ENCODE peak calls at places on chromosomes 1 and 21, in six cellular contexts. T is H4; P is right atrium auricular region; G is activated CD4-positive, alpha-beta T cell treated with anti-CD3 and anti-CD28 coated beads, Interleukin-2, amount 50 U/mL, for 48 hours; N is iPS DF 19.7; H is HFFc6. Y is an unnamed sample.

GRCh38 chr1:229508823-229509337 is 739 bp upstream of the NUP133 start:
- DNase-seq in T (no peak), P (no peak), G (no peak), N (no peak), H (no peak), Y (no peak)

GRCh38 chr1:18592368-18592767 is 38.3 kb upstream of the PAX7 start:
- DNase-seq in T (no peak), P (no peak), G (no peak), N (no peak), H (no peak), Y (no peak)

GRCh38 chr1:234315091-234315541 is 58.1 kb upstream of the COA6 start:
- DNase-seq in T (peak), P (no peak), G (peak), N (no peak), H (peak), Y (no peak)

GRCh38 chr1:16202281-16203210 is 9.9 kb downstream of the ARHGEF19 start:
- DNase-seq in T (no peak), P (no peak), G (no peak), N (no peak), H (no peak), Y (no peak)

GRCh38 chr1:198030682-198031081 is 113.5 kb downstream of the LHX9 start:
- DNase-seq in T (peak), P (no peak), G (no peak), N (no peak), H (no peak), Y (no peak)

GRCh38 chr1:978835-979743 is 2.8 kb downstream of the PERM1 start:
- DNase-seq in T (no peak), P (no peak), G (no peak), N (no peak), H (no peak), Y (no peak)

GRCh38 chr1:230079211-230079590 is 12.2 kb downstream of the GALNT2 start:
- DNase-seq in T (no peak), P (no peak), G (no peak), N (no peak), H (no peak), Y (no peak)

GRCh38 chr1:6460349-6461236 is 5.4 kb downstream of the TNFRSF25 start:
- DNase-seq in T (no peak), P (no peak), G (peak), N (no peak), H (no peak), Y (no peak)

GRCh38 chr1:214332950-214333798 is 52.2 kb downstream of the SMYD2 start:
- DNase-seq in T (peak), P (peak), G (peak), N (no peak), H (peak), Y (peak)

GRCh38 chr1:109198745-109199144 is 15.0 kb upstream of the SARS1 start:
- DNase-seq in T (no peak), P (no peak), G (no peak), N (no peak), H (peak), Y (no peak)

GRCh38 chr1:56566994-56567393 is 12.4 kb downstream of the PLPP3 start:
- DNase-seq in T (no peak), P (no peak), G (no peak), N (no peak), H (no peak), Y (no peak)

GRCh38 chr21:39406065-39406464 is 39.5 kb downstream of the LCA5L start:
- DNase-seq in T (no peak), P (no peak), G (no peak), N (no peak), H (no peak), Y (no peak)

GRCh38 chr1:66769512-66770229 is 17.4 kb downstream of the DYNLT5 start:
- DNase-seq in T (no peak), P (no peak), G (no peak), N (no peak), H (no peak), Y (no peak)

GRCh38 chr1:32861904-32862698 is 8.6 kb downstream of the FNDC5 start:
- DNase-seq in T (no peak), P (no peak), G (no peak), N (no peak), H (peak), Y (no peak)

GRCh38 chr1:8844421-8845063 is 27.1 kb upstream of the RERE start:
- DNase-seq in T (no peak), P (no peak), G (no peak), N (no peak), H (no peak), Y (no peak)

GRCh38 chr1:89754518-89754917 is 66.3 kb upstream of the LRRC8D start:
- DNase-seq in T (no peak), P (no peak), G (no peak), N (no peak), H (peak), Y (no peak)

GRCh38 chr21:30251781-30252180 is 31.0 kb downstream of the KRTAP24-1 start:
- DNase-seq in T (no peak), P (no peak), G (no peak), N (no peak), H (no peak), Y (no peak)

GRCh38 chr1:33347650-33347992 is 26.7 kb upstream of the A3GALT2 start:
- DNase-seq in T (no peak), P (peak), G (no peak), N (no peak), H (no peak), Y (no peak)

GRCh38 chr1:212671342-212672031 is 28.2 kb downstream of the BATF3 start:
- DNase-seq in T (peak), P (peak), G (no peak), N (no peak), H (peak), Y (peak)

GRCh38 chr1:208081972-208082371 is 162.2 kb downstream of the PLXNA2 start:
- DNase-seq in T (no peak), P (no peak), G (no peak), N (no peak), H (no peak), Y (no peak)

GRCh38 chr1:3093928-3094626 is 25.1 kb downstream of the PRDM16 start:
- DNase-seq in T (no peak), P (no peak), G (no peak), N (no peak), H (no peak), Y (no peak)

GRCh38 chr1:154427173-154428139 is 22.3 kb downstream of the IL6R start:
- DNase-seq in T (no peak), P (peak), G (no peak), N (no peak), H (no peak), Y (no peak)

GRCh38 chr21:41901099-41901498 is 22.0 kb upstream of the PRDM15 start:
- DNase-seq in T (no peak), P (no peak), G (peak), N (no peak), H (no peak), Y (no peak)

GRCh38 chr1:78843111-78843908 is 163.2 kb downstream of the ADGRL4 start:
- DNase-seq in T (peak), P (no peak), G (no peak), N (no peak), H (peak), Y (no peak)

GRCh38 chr1:43435146-43436145 is 18.3 kb downstream of the HYI start:
- DNase-seq in T (no peak), P (peak), G (no peak), N (no peak), H (peak), Y (peak)

GRCh38 chr1:29164588-29164987 is 17.1 kb downstream of the SRSF4 start:
- DNase-seq in T (no peak), P (no peak), G (no peak), N (peak), H (no peak), Y (no peak)

GRCh38 chr21:26070822-26071425 is 99.6 kb downstream of the APP start:
- DNase-seq in T (no peak), P (no peak), G (peak), N (no peak), H (peak), Y (peak)

GRCh38 chr1:32047701-32048100 is 25.0 kb upstream of the TMEM39B start:
- DNase-seq in T (no peak), P (no peak), G (no peak), N (no peak), H (no peak), Y (peak)

Y was measured in hepatic stellate cell.